ENCODE peak calls at places on chromosome 14, in six cellular contexts. One of them, this sample, is unnamed.

GRCh38 chr14:71497645-71498086 is 434.6 kb upstream of the RGS6 start:
- DNase-seq in mammary epithelial cell: peak; percentile 69
- DNase-seq in BJ: no peak
- DNase-seq in stimulated activated CD4-positive, alpha-beta T cell treated with anti-CD3 and anti-CD28 coated beads, Interleukin-1b, Interleukin-23, amount 100 ng/mL, for 48 hours: no peak
- DNase-seq in GM12865: peak; percentile 95
- DNase-seq in HS-5: no peak
- DNase-seq in this sample: peak; percentile 39

GRCh38 chr14:101225729-101226152 is 322.2 kb upstream of the RTL1 start:
- DNase-seq in mammary epithelial cell: no peak
- DNase-seq in HS-5: no peak
- DNase-seq in GM12865: no peak
- DNase-seq in BJ: no peak
- DNase-seq in stimulated activated CD4-positive, alpha-beta T cell treated with anti-CD3 and anti-CD28 coated beads, Interleukin-1b, Interleukin-23, amount 100 ng/mL, for 48 hours: no peak
- DNase-seq in this sample: no peak

GRCh38 chr14:63752449-63753169 is 24.7 kb upstream of the SGPP1 start:
- DNase-seq in stimulated activated CD4-positive, alpha-beta T cell treated with anti-CD3 and anti-CD28 coated beads, Interleukin-1b, Interleukin-23, amount 100 ng/mL, for 48 hours: no peak
- DNase-seq in HS-5: peak; percentile 60
- DNase-seq in GM12865: no peak
- DNase-seq in BJ: peak; percentile 8
- DNase-seq in mammary epithelial cell: peak; percentile 53
- DNase-seq in this sample: no peak

GRCh38 chr14:105312973-105313372 is 1.6 kb upstream of the PACS2 start:
- DNase-seq in GM12865: no peak
- DNase-seq in mammary epithelial cell: no peak
- DNase-seq in BJ: no peak
- DNase-seq in HS-5: no peak
- DNase-seq in stimulated activated CD4-positive, alpha-beta T cell treated with anti-CD3 and anti-CD28 coated beads, Interleukin-1b, Interleukin-23, amount 100 ng/mL, for 48 hours: no peak
- DNase-seq in this sample: no peak

GRCh38 chr14:72892103-72892878 is 1.6 kb downstream of the DPF3 start:
- DNase-seq in mammary epithelial cell: peak; percentile 58
- DNase-seq in stimulated activated CD4-positive, alpha-beta T cell treated with anti-CD3 and anti-CD28 coated beads, Interleukin-1b, Interleukin-23, amount 100 ng/mL, for 48 hours: peak; percentile 15
- DNase-seq in BJ: no peak
- DNase-seq in GM12865: peak; percentile 49
- DNase-seq in HS-5: no peak
- DNase-seq in this sample: peak; percentile 39

GRCh38 chr14:100570726-100571454 is 16.3 kb downstream of the BEGAIN start:
- DNase-seq in mammary epithelial cell: no peak
- DNase-seq in GM12865: no peak
- DNase-seq in BJ: no peak
- DNase-seq in stimulated activated CD4-positive, alpha-beta T cell treated with anti-CD3 and anti-CD28 coated beads, Interleukin-1b, Interleukin-23, amount 100 ng/mL, for 48 hours: no peak
- DNase-seq in HS-5: no peak
- DNase-seq in this sample: no peak

GRCh38 chr14:95531473-95531872 is 3.4 kb upstream of the GLRX5 start:
- DNase-seq in HS-5: no peak
- DNase-seq in mammary epithelial cell: peak; percentile 76
- DNase-seq in BJ: peak; percentile 48
- DNase-seq in GM12865: no peak
- DNase-seq in stimulated activated CD4-positive, alpha-beta T cell treated with anti-CD3 and anti-CD28 coated beads, Interleukin-1b, Interleukin-23, amount 100 ng/mL, for 48 hours: no peak
- DNase-seq in this sample: no peak

GRCh38 chr14:28321475-28322244 is 444.9 kb upstream of the FOXG1 start:
- DNase-seq in BJ: no peak
- DNase-seq in GM12865: no peak
- DNase-seq in HS-5: no peak
- DNase-seq in mammary epithelial cell: peak; percentile 27
- DNase-seq in stimulated activated CD4-positive, alpha-beta T cell treated with anti-CD3 and anti-CD28 coated beads, Interleukin-1b, Interleukin-23, amount 100 ng/mL, for 48 hours: no peak
- DNase-seq in this sample: no peak

GRCh38 chr14:102554835-102555819 is 37.3 kb upstream of the RCOR1 start:
- DNase-seq in stimulated activated CD4-positive, alpha-beta T cell treated with anti-CD3 and anti-CD28 coated beads, Interleukin-1b, Interleukin-23, amount 100 ng/mL, for 48 hours: peak; percentile 47
- DNase-seq in GM12865: peak; percentile 57
- DNase-seq in HS-5: no peak
- DNase-seq in BJ: no peak
- DNase-seq in mammary epithelial cell: no peak
- DNase-seq in this sample: peak; percentile 84

GRCh38 chr14:104665092-104665662 is 24.2 kb upstream of the INF2 start:
- DNase-seq in HS-5: no peak
- DNase-seq in mammary epithelial cell: peak; percentile 22
- DNase-seq in GM12865: no peak
- DNase-seq in stimulated activated CD4-positive, alpha-beta T cell treated with anti-CD3 and anti-CD28 coated beads, Interleukin-1b, Interleukin-23, amount 100 ng/mL, for 48 hours: no peak
- DNase-seq in BJ: no peak
- DNase-seq in this sample: peak; percentile 64

GRCh38 chr14:76329150-76329881 is 46.6 kb upstream of the ESRRB start:
- DNase-seq in mammary epithelial cell: no peak
- DNase-seq in GM12865: no peak
- DNase-seq in HS-5: no peak
- DNase-seq in stimulated activated CD4-positive, alpha-beta T cell treated with anti-CD3 and anti-CD28 coated beads, Interleukin-1b, Interleukin-23, amount 100 ng/mL, for 48 hours: no peak
- DNase-seq in BJ: no peak
- DNase-seq in this sample: no peak

GRCh38 chr14:65866422-65866821 is 453.9 kb downstream of the FUT8 start:
- DNase-seq in HS-5: no peak
- DNase-seq in GM12865: no peak
- DNase-seq in mammary epithelial cell: no peak
- DNase-seq in stimulated activated CD4-positive, alpha-beta T cell treated with anti-CD3 and anti-CD28 coated beads, Interleukin-1b, Interleukin-23, amount 100 ng/mL, for 48 hours: no peak
- DNase-seq in BJ: peak; percentile 75
- DNase-seq in this sample: no peak

GRCh38 chr14:81401420-81402122 is 1.4 kb upstream of the STON2 start:
- DNase-seq in HS-5: peak; percentile 90
- DNase-seq in mammary epithelial cell: peak; percentile 96
- DNase-seq in BJ: peak; percentile 88
- DNase-seq in GM12865: peak; percentile 18
- DNase-seq in stimulated activated CD4-positive, alpha-beta T cell treated with anti-CD3 and anti-CD28 coated beads, Interleukin-1b, Interleukin-23, amount 100 ng/mL, for 48 hours: no peak
- DNase-seq in this sample: no peak

GRCh38 chr14:100735271-100735670 is 8.6 kb downstream of the DLK1 start:
- DNase-seq in BJ: no peak
- DNase-seq in HS-5: no peak
- DNase-seq in stimulated activated CD4-positive, alpha-beta T cell treated with anti-CD3 and anti-CD28 coated beads, Interleukin-1b, Interleukin-23, amount 100 ng/mL, for 48 hours: no peak
- DNase-seq in GM12865: no peak
- DNase-seq in mammary epithelial cell: no peak
- DNase-seq in this sample: no peak

GRCh38 chr14:103188691-103189480 is 65.6 kb downstream of the TNFAIP2 start:
- DNase-seq in BJ: no peak
- DNase-seq in stimulated activated CD4-positive, alpha-beta T cell treated with anti-CD3 and anti-CD28 coated beads, Interleukin-1b, Interleukin-23, amount 100 ng/mL, for 48 hours: peak; percentile 5
- DNase-seq in mammary epithelial cell: no peak
- DNase-seq in HS-5: no peak
- DNase-seq in GM12865: peak; percentile 31
- DNase-seq in this sample: peak; percentile 55

This sample was measured in GM13977.